ENCODE peak calls at places on chromosome 14, in seven cellular contexts. T is body of pancreas, E is IMR-90, Z is uterus, P is H54, I is right lobe of liver, M is Peyer's patch. X is an unnamed sample.

GRCh38 chr14:89262041-89262440 is 155.0 kb downstream of the FOXN3 start:
- DNase-seq in T (no peak), E (no peak), Z (no peak), P (no peak), I (no peak), M (no peak), X (no peak)

GRCh38 chr14:22185191-22185590 is 403.8 kb downstream of the DAD1 start:
- DNase-seq in T (no peak), E (peak), Z (no peak), P (no peak), I (no peak), M (no peak), X (no peak)

GRCh38 chr14:88490168-88490567 is 64.6 kb downstream of the PTPN21 start:
- DNase-seq in T (no peak), E (no peak), Z (no peak), P (no peak), I (no peak), M (no peak), X (no peak)

GRCh38 chr14:43438056-43438455 is 1069.0 kb downstream of the FSCB start:
- DNase-seq in T (no peak), E (no peak), Z (no peak), P (no peak), I (no peak), M (no peak), X (no peak)

GRCh38 chr14:99514552-99515300 is 33.5 kb downstream of the CCNK start:
- DNase-seq in T (no peak), E (no peak), Z (no peak), P (no peak), I (no peak), M (peak), X (peak)

GRCh38 chr14:75442642-75443041 is 14.8 kb downstream of the JDP2 start:
- DNase-seq in T (no peak), E (peak), Z (no peak), P (no peak), I (no peak), M (no peak), X (no peak)

GRCh38 chr14:105343194-105343593 is 28.6 kb downstream of the PACS2 start:
- DNase-seq in T (peak), E (peak), Z (no peak), P (no peak), I (no peak), M (no peak), X (no peak)

GRCh38 chr14:29913550-29913949 is 14.1 kb downstream of the PRKD1 start:
- DNase-seq in T (no peak), E (peak), Z (no peak), P (no peak), I (no peak), M (no peak), X (no peak)

GRCh38 chr14:104224516-104225281 is 86.3 kb downstream of the KIF26A start:
- DNase-seq in T (peak), E (no peak), Z (no peak), P (no peak), I (peak), M (peak), X (peak)

GRCh38 chr14:105283899-105284298 is 16.9 kb downstream of the BRF1 start:
- DNase-seq in T (peak), E (no peak), Z (no peak), P (no peak), I (no peak), M (no peak), X (no peak)

GRCh38 chr14:45091696-45092095 is 7.8 kb downstream of the PRPF39 start:
- DNase-seq in T (no peak), E (peak), Z (no peak), P (no peak), I (no peak), M (no peak), X (no peak)

GRCh38 chr14:39762576-39763401 is 330.6 kb upstream of the FBXO33 start:
- DNase-seq in T (no peak), E (no peak), Z (no peak), P (no peak), I (no peak), M (no peak), X (no peak)

GRCh38 chr14:55707365-55707804 is 127.4 kb downstream of the KTN1 start:
- DNase-seq in T (no peak), E (peak), Z (no peak), P (no peak), I (no peak), M (no peak), X (no peak)

GRCh38 chr14:103880334-103880985 is 33.1 kb upstream of the PPP1R13B start:
- DNase-seq in T (peak), E (peak), Z (peak), P (peak), I (peak), M (peak), X (peak)

GRCh38 chr14:82345149-82345548 is 811.5 kb upstream of the SEL1L start:
- DNase-seq in T (no peak), E (no peak), Z (no peak), P (no peak), I (no peak), M (no peak), X (no peak)

GRCh38 chr14:89443002-89443660 is 26.1 kb upstream of the FOXN3 start:
- DNase-seq in T (no peak), E (peak), Z (no peak), P (no peak), I (no peak), M (no peak), X (no peak)

GRCh38 chr14:85483652-85484051 is 46.3 kb upstream of the FLRT2 start:
- DNase-seq in T (no peak), E (no peak), Z (no peak), P (no peak), I (no peak), M (no peak), X (no peak)

GRCh38 chr14:90569606-90570462 is 173.0 kb downstream of the CALM1 start:
- DNase-seq in T (no peak), E (no peak), Z (no peak), P (no peak), I (no peak), M (no peak), X (no peak)

GRCh38 chr14:61145903-61146411 is 135.2 kb downstream of the TMEM30B start:
- DNase-seq in T (no peak), E (peak), Z (no peak), P (no peak), I (no peak), M (no peak), X (no peak)

GRCh38 chr14:44854114-44854513 is 107.6 kb downstream of the KLHL28 start:
- DNase-seq in T (no peak), E (no peak), Z (no peak), P (no peak), I (no peak), M (no peak), X (no peak)

GRCh38 chr14:42548349-42548748 is 941.7 kb downstream of the LRFN5 start:
- DNase-seq in T (no peak), E (no peak), Z (no peak), P (no peak), I (no peak), M (no peak), X (no peak)

GRCh38 chr14:36857842-36858445 is 196.3 kb downstream of the PAX9 start:
- DNase-seq in T (no peak), E (no peak), Z (no peak), P (no peak), I (no peak), M (no peak), X (no peak)

GRCh38 chr14:90535556-90535930 is 138.7 kb downstream of the CALM1 start:
- DNase-seq in T (no peak), E (no peak), Z (no peak), P (no peak), I (no peak), M (no peak), X (no peak)

GRCh38 chr14:89137514-89138163 is 279.4 kb downstream of the FOXN3 start:
- DNase-seq in T (peak), E (peak), Z (peak), P (peak), I (peak), M (no peak), X (no peak)

GRCh38 chr14:59243174-59243573 is 54.7 kb downstream of the DAAM1 start:
- DNase-seq in T (no peak), E (no peak), Z (no peak), P (no peak), I (no peak), M (no peak), X (no peak)

GRCh38 chr14:55160989-55161388 is 30.4 kb downstream of the DLGAP5 start:
- DNase-seq in T (no peak), E (peak), Z (no peak), P (no peak), I (no peak), M (no peak), X (no peak)

GRCh38 chr14:100649173-100649519 is 61.9 kb upstream of the BEGAIN start:
- DNase-seq in T (peak), E (peak), Z (no peak), P (no peak), I (no peak), M (no peak), X (no peak)

GRCh38 chr14:63499701-63500250 is 43.4 kb downstream of the PPP2R5E start:
- DNase-seq in T (no peak), E (peak), Z (no peak), P (no peak), I (no peak), M (no peak), X (no peak)

GRCh38 chr14:69756298-69756697 is 10.6 kb upstream of the SRSF5 start:
- DNase-seq in T (no peak), E (no peak), Z (no peak), P (no peak), I (no peak), M (no peak), X (no peak)

GRCh38 chr14:44712095-44712822 is 205.2 kb upstream of the FSCB start:
- DNase-seq in T (no peak), E (no peak), Z (no peak), P (no peak), I (no peak), M (no peak), X (no peak)

GRCh38 chr14:91253795-91254323 is 9.4 kb upstream of the GPR68 start:
- DNase-seq in T (no peak), E (no peak), Z (no peak), P (no peak), I (no peak), M (no peak), X (peak)

GRCh38 chr14:72716471-72716870 is 177.4 kb downstream of the DPF3 start:
- DNase-seq in T (no peak), E (peak), Z (no peak), P (no peak), I (no peak), M (no peak), X (no peak)

GRCh38 chr14:91755560-91755959 is 23.7 kb upstream of the CATSPERB start:
- DNase-seq in T (no peak), E (peak), Z (no peak), P (no peak), I (no peak), M (no peak), X (no peak)

GRCh38 chr14:97039717-97040363 is 242.7 kb downstream of the VRK1 start:
- DNase-seq in T (no peak), E (no peak), Z (no peak), P (no peak), I (no peak), M (no peak), X (no peak)

GRCh38 chr14:67532998-67533753 is at the start of gene PLEKHH1:
- DNase-seq in T (peak), E (peak), Z (peak), P (peak), I (peak), M (peak), X (peak)
- TF ChIP-seq POLR2A in T (peak), E (no peak), Z (peak), P (no peak), I (peak), M (peak), X (no peak)

DNA sequence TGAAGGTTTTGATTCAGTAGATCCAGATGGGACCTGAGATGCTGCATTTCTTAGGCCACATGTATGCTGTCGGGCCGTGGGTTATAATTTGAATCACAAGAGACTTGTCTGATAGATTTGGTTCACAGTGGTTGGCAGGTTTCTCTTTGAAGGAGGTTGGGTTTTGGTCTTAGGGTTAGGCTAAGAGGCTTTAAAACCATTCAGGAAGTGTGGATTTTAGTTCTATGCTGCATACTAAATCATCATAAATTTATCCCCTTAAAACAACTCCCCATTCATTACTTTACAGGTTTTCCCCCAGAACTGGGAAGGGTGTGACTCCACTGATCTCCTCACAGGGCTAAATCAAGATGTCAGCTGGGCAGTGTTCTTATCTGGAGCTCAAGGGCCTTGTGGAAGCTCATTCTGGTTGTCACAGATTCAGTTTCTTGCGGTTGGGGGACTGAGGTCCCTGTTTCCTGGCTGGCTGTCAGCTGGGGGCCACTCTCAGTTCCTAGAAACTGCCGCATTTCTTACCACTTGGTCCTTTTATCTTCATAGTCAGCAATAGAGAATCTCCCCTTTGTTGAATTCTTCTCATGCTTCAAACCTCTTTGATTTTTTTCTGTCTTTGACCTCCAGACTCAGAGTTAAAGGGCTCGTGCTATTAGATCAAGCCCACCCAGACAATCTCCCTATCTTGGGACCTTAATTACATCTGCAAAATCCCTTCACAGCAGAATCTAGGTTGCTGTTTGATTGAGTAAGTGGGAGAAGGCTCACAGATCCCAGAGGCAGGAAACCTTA is 20.6 kb upstream of the PCNX1 start:
- DNase-seq in T (no peak), E (no peak), Z (no peak), P (no peak), I (no peak), M (no peak), X (no peak)
- TF ChIP-seq POLR2A in T (no peak), E (no peak), Z (no peak), P (no peak), I (no peak), M (no peak), X (no peak)

GRCh38 chr14:26598672-26599131 is 869 bp upstream of the NOVA1 start:
- DNase-seq in T (peak), E (no peak), Z (peak), P (no peak), I (no peak), M (no peak), X (no peak)

GRCh38 chr14:26595922-26596721 is 1.7 kb downstream of the NOVA1 start:
- DNase-seq in T (no peak), E (no peak), Z (no peak), P (no peak), I (no peak), M (no peak), X (no peak)

GRCh38 chr14:26596722-26597030 is 1.2 kb downstream of the NOVA1 start:
- DNase-seq in T (no peak), E (peak), Z (peak), P (no peak), I (no peak), M (no peak), X (peak)

GRCh38 chr14:26597136-26598080 is at the start of gene NOVA1:
- DNase-seq in T (peak), E (no peak), Z (peak), P (no peak), I (peak), M (peak), X (peak)

GRCh38 chr14:26598081-26598671 is 343 bp upstream of the NOVA1 start:
- DNase-seq in T (peak), E (peak), Z (peak), P (peak), I (peak), M (peak), X (peak)
- TF ChIP-seq POLR2A in T (no peak), E (no peak), Z (no peak), P (no peak), I (no peak), M (no peak), X (no peak)

GRCh38 chr14:24269910-24270536 is 1.4 kb downstream of the RABGGTA start:
- DNase-seq in T (no peak), E (no peak), Z (no peak), P (no peak), I (no peak), M (peak), X (no peak)

GRCh38 chr14:24270537-24271133 is 762 bp downstream of the RABGGTA start:
- DNase-seq in T (no peak), E (no peak), Z (no peak), P (no peak), I (no peak), M (no peak), X (no peak)

GRCh38 chr14:24271834-24272263 is 452 bp upstream of the RABGGTA start:
- DNase-seq in T (no peak), E (no peak), Z (no peak), P (peak), I (no peak), M (no peak), X (no peak)

GRCh38 chr14:24272442-24272841 is 1.0 kb upstream of the RABGGTA start:
- DNase-seq in T (no peak), E (no peak), Z (no peak), P (no peak), I (no peak), M (no peak), X (no peak)

GRCh38 chr14:24271134-24271833 is at the start of gene RABGGTA:
- DNase-seq in T (peak), E (peak), Z (peak), P (peak), I (peak), M (peak), X (peak)
- TF ChIP-seq POLR2A in T (peak), E (peak), Z (peak), P (peak), I (peak), M (peak), X (no peak)

GRCh38 chr14:53953828-53954550 is 2.6 kb downstream of the BMP4 start:
- DNase-seq in T (peak), E (peak), Z (peak), P (peak), I (peak), M (peak), X (peak)
- TF ChIP-seq POLR2A in T (no peak), E (no peak), Z (no peak), P (no peak), I (no peak), M (no peak), X (no peak)

DNA sequence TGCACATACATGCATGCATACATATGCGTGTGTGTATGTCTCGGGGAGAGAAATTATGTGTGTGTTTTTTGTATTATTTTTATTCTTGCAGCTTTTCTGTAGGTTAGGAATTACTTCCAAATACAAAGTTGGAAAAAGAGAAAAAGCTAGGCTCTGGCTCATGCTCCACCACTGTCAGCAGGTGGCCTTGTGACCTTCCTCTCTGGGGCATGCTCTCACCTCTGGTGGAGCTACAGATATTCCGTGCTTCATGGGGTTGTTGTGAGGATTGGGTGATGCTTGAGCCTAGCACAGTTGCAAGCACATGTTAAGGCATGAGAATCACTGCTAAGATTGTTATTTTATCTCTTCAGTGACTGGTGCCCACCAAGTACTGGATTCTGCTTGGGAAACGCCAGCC is 6.7 kb upstream of the SERPINA6 start:
- DNase-seq in T (no peak), E (no peak), Z (no peak), P (no peak), I (no peak), M (no peak), X (no peak)
- TF ChIP-seq POLR2A in T (no peak), E (no peak), Z (no peak), P (no peak), I (no peak), M (no peak), X (no peak)

X was measured in ovary.